ENCODE peak calls at places on chromosome 5, in eight cellular contexts. One of them, this sample, is unnamed.

GRCh38 chr5:45376463-45376862 is 319.7 kb downstream of the HCN1 start:
- DNase-seq in osteocyte: no peak
- DNase-seq in bronchial epithelial cell: no peak
- DNase-seq in NCI-H460: no peak
- DNase-seq in HFFc6: no peak
- DNase-seq in stimulated activated CD8-positive, alpha-beta memory T cell treated with anti-CD3 and anti-CD28 coated beads, Interleukin-15, amount 100 ng/mL, for 48 hours: no peak
- DNase-seq in GM12892: no peak
- DNase-seq in thyroid gland: no peak
- DNase-seq in this sample: peak

GRCh38 chr5:132839426-132840301 is 9.2 kb upstream of the SHROOM1 start:
- DNase-seq in stimulated activated CD8-positive, alpha-beta memory T cell treated with anti-CD3 and anti-CD28 coated beads, Interleukin-15, amount 100 ng/mL, for 48 hours: no peak
- DNase-seq in GM12892: no peak
- DNase-seq in HFFc6: peak
- DNase-seq in thyroid gland: no peak
- DNase-seq in bronchial epithelial cell: peak
- DNase-seq in osteocyte: no peak
- DNase-seq in NCI-H460: no peak
- DNase-seq in this sample: peak

GRCh38 chr5:74296685-74297084 is 343.8 kb downstream of the ENC1 start:
- DNase-seq in NCI-H460: no peak
- DNase-seq in bronchial epithelial cell: peak
- DNase-seq in osteocyte: no peak
- DNase-seq in HFFc6: no peak
- DNase-seq in stimulated activated CD8-positive, alpha-beta memory T cell treated with anti-CD3 and anti-CD28 coated beads, Interleukin-15, amount 100 ng/mL, for 48 hours: no peak
- DNase-seq in GM12892: no peak
- DNase-seq in thyroid gland: peak
- DNase-seq in this sample: no peak

GRCh38 chr5:150734579-150735384 is 24.0 kb downstream of the DCTN4 start:
- DNase-seq in thyroid gland: no peak
- DNase-seq in bronchial epithelial cell: no peak
- DNase-seq in HFFc6: no peak
- DNase-seq in GM12892: peak
- DNase-seq in osteocyte: no peak
- DNase-seq in NCI-H460: no peak
- DNase-seq in stimulated activated CD8-positive, alpha-beta memory T cell treated with anti-CD3 and anti-CD28 coated beads, Interleukin-15, amount 100 ng/mL, for 48 hours: no peak
- DNase-seq in this sample: peak

GRCh38 chr5:133754575-133755169 is 142.3 kb upstream of the FSTL4 start:
- DNase-seq in stimulated activated CD8-positive, alpha-beta memory T cell treated with anti-CD3 and anti-CD28 coated beads, Interleukin-15, amount 100 ng/mL, for 48 hours: no peak
- DNase-seq in NCI-H460: peak
- DNase-seq in HFFc6: no peak
- DNase-seq in bronchial epithelial cell: peak
- DNase-seq in osteocyte: peak
- DNase-seq in GM12892: no peak
- DNase-seq in thyroid gland: peak
- DNase-seq in this sample: peak

GRCh38 chr5:9924614-9925013 is 294.5 kb upstream of the TAS2R1 start:
- DNase-seq in GM12892: no peak
- DNase-seq in NCI-H460: peak
- DNase-seq in HFFc6: peak
- DNase-seq in thyroid gland: no peak
- DNase-seq in osteocyte: no peak
- DNase-seq in bronchial epithelial cell: peak
- DNase-seq in stimulated activated CD8-positive, alpha-beta memory T cell treated with anti-CD3 and anti-CD28 coated beads, Interleukin-15, amount 100 ng/mL, for 48 hours: no peak
- DNase-seq in this sample: peak

GRCh38 chr5:54514269-54514668 is 3.3 kb upstream of the SNX18 start:
- DNase-seq in NCI-H460: no peak
- DNase-seq in GM12892: no peak
- DNase-seq in stimulated activated CD8-positive, alpha-beta memory T cell treated with anti-CD3 and anti-CD28 coated beads, Interleukin-15, amount 100 ng/mL, for 48 hours: no peak
- DNase-seq in bronchial epithelial cell: no peak
- DNase-seq in osteocyte: no peak
- DNase-seq in HFFc6: peak
- DNase-seq in thyroid gland: peak
- DNase-seq in this sample: peak

GRCh38 chr5:160556886-160557285 is 135.2 kb downstream of the PTTG1 start:
- DNase-seq in thyroid gland: no peak
- DNase-seq in HFFc6: peak
- DNase-seq in GM12892: no peak
- DNase-seq in stimulated activated CD8-positive, alpha-beta memory T cell treated with anti-CD3 and anti-CD28 coated beads, Interleukin-15, amount 100 ng/mL, for 48 hours: no peak
- DNase-seq in osteocyte: no peak
- DNase-seq in bronchial epithelial cell: peak
- DNase-seq in NCI-H460: no peak
- DNase-seq in this sample: no peak

GRCh38 chr5:10668697-10669096 is 92.3 kb downstream of the DAP start:
- DNase-seq in GM12892: no peak
- DNase-seq in thyroid gland: no peak
- DNase-seq in bronchial epithelial cell: peak
- DNase-seq in NCI-H460: no peak
- DNase-seq in HFFc6: peak
- DNase-seq in osteocyte: no peak
- DNase-seq in stimulated activated CD8-positive, alpha-beta memory T cell treated with anti-CD3 and anti-CD28 coated beads, Interleukin-15, amount 100 ng/mL, for 48 hours: no peak
- DNase-seq in this sample: no peak

GRCh38 chr5:102596113-102596512 is 97.3 kb upstream of the SLCO6A1 start:
- DNase-seq in bronchial epithelial cell: no peak
- DNase-seq in stimulated activated CD8-positive, alpha-beta memory T cell treated with anti-CD3 and anti-CD28 coated beads, Interleukin-15, amount 100 ng/mL, for 48 hours: no peak
- DNase-seq in NCI-H460: no peak
- DNase-seq in osteocyte: no peak
- DNase-seq in HFFc6: no peak
- DNase-seq in GM12892: no peak
- DNase-seq in thyroid gland: no peak
- DNase-seq in this sample: no peak

GRCh38 chr5:148290271-148291195 is 21.7 kb upstream of the SPINK7 start:
- DNase-seq in osteocyte: no peak
- DNase-seq in GM12892: no peak
- DNase-seq in HFFc6: no peak
- DNase-seq in NCI-H460: peak
- DNase-seq in thyroid gland: no peak
- DNase-seq in stimulated activated CD8-positive, alpha-beta memory T cell treated with anti-CD3 and anti-CD28 coated beads, Interleukin-15, amount 100 ng/mL, for 48 hours: no peak
- DNase-seq in bronchial epithelial cell: peak
- DNase-seq in this sample: no peak

GRCh38 chr5:103474671-103475070 is 87.9 kb downstream of the NUDT12 start:
- DNase-seq in stimulated activated CD8-positive, alpha-beta memory T cell treated with anti-CD3 and anti-CD28 coated beads, Interleukin-15, amount 100 ng/mL, for 48 hours: no peak
- DNase-seq in osteocyte: no peak
- DNase-seq in bronchial epithelial cell: no peak
- DNase-seq in NCI-H460: no peak
- DNase-seq in thyroid gland: no peak
- DNase-seq in HFFc6: peak
- DNase-seq in GM12892: no peak
- DNase-seq in this sample: no peak

GRCh38 chr5:27906481-27906880 is 868.1 kb upstream of the CDH9 start:
- DNase-seq in stimulated activated CD8-positive, alpha-beta memory T cell treated with anti-CD3 and anti-CD28 coated beads, Interleukin-15, amount 100 ng/mL, for 48 hours: no peak
- DNase-seq in osteocyte: no peak
- DNase-seq in GM12892: no peak
- DNase-seq in NCI-H460: no peak
- DNase-seq in thyroid gland: no peak
- DNase-seq in bronchial epithelial cell: peak
- DNase-seq in HFFc6: no peak
- DNase-seq in this sample: no peak

GRCh38 chr5:151121095-151121494 is 36.5 kb downstream of the ANXA6 start:
- DNase-seq in HFFc6: no peak
- DNase-seq in thyroid gland: no peak
- DNase-seq in osteocyte: no peak
- DNase-seq in stimulated activated CD8-positive, alpha-beta memory T cell treated with anti-CD3 and anti-CD28 coated beads, Interleukin-15, amount 100 ng/mL, for 48 hours: no peak
- DNase-seq in bronchial epithelial cell: no peak
- DNase-seq in GM12892: no peak
- DNase-seq in NCI-H460: no peak
- DNase-seq in this sample: no peak

This sample was measured in H4.